ENCODE peak calls at places on chromosomes 12 and 14, in seven cellular contexts. U, H, L, K, X, G and Z are unnamed samples.

GRCh38 chr14:88168498-88169165 is 154.4 kb downstream of the KCNK10 start:
- DNase-seq in X (no peak), L (peak), H (no peak), U (peak), K (peak), G (no peak), Z (peak)

GRCh38 chr14:39581474-39581873 is 149.2 kb upstream of the FBXO33 start:
- DNase-seq in H (no peak), U (no peak), L (peak), G (no peak), X (no peak), K (peak), Z (no peak)

GRCh38 chr14:32414808-32415255 is 85.7 kb downstream of the AKAP6 start:
- DNase-seq in G (no peak), K (peak), L (peak), H (no peak), U (no peak), X (no peak), Z (no peak)

GRCh38 chr14:80164991-80165390 is 46.3 kb downstream of the DIO2 start:
- DNase-seq in H (peak), K (peak), G (no peak), L (no peak), X (no peak), U (no peak), Z (peak)

GRCh38 chr12:38282886-38283285 is 33.7 kb upstream of the ALG10B start:
- DNase-seq in H (no peak), G (no peak), K (no peak), L (no peak), U (no peak), X (no peak), Z (no peak)

GRCh38 chr14:87065366-87065765 is 927.6 kb downstream of the GALC start:
- DNase-seq in L (no peak), U (no peak), X (no peak), H (no peak), K (no peak), G (no peak), Z (no peak)

GRCh38 chr12:6215120-6215807 is 15.1 kb downstream of the CD9 start:
- DNase-seq in G (no peak), U (no peak), K (no peak), L (no peak), H (no peak), X (no peak), Z (peak)

GRCh38 chr12:49976547-49976946 is 3.8 kb downstream of the AQP6 start:
- DNase-seq in G (peak), X (no peak), H (no peak), K (no peak), L (no peak), U (no peak), Z (no peak)

GRCh38 chr14:91048676-91049075 is 11.8 kb downstream of the RPS6KA5 start:
- DNase-seq in X (no peak), U (no peak), G (no peak), L (no peak), H (no peak), K (no peak), Z (no peak)

GRCh38 chr12:12585115-12585862 is 22.6 kb upstream of the DUSP16 start:
- DNase-seq in X (no peak), G (no peak), L (peak), H (no peak), U (no peak), K (peak), Z (peak)

GRCh38 chr12:108793756-108794441 is 62.6 kb upstream of the CORO1C start:
- DNase-seq in G (peak), X (no peak), U (peak), L (peak), K (peak), H (no peak), Z (peak)

GRCh38 chr12:58310828-58311273 is 369.5 kb downstream of the ATP23 start:
- DNase-seq in K (peak), X (peak), U (no peak), G (no peak), H (peak), L (peak), Z (no peak)

GRCh38 chr14:64763801-64764511 is 59.7 kb downstream of the PLEKHG3 start:
- DNase-seq in G (no peak), K (peak), X (peak), U (no peak), H (no peak), L (peak), Z (no peak)
- TF ChIP-seq CTCF in G (no peak), K (no peak), X (no peak), U (no peak), H (peak), L (peak), Z (no peak)

GRCh38 chr12:131693149-131693548 is 17.7 kb upstream of the SFSWAP start:
- DNase-seq in G (no peak), X (no peak), L (no peak), K (no peak), U (no peak), H (no peak), Z (no peak)
- TF ChIP-seq CTCF in G (no peak), X (no peak), L (no peak), K (no peak), U (no peak), H (no peak), Z (no peak)

GRCh38 chr12:67411562-67411961 is 142.4 kb downstream of the CAND1 start:
- DNase-seq in G (no peak), H (no peak), X (no peak), L (no peak), K (no peak), U (no peak), Z (no peak)

GRCh38 chr12:67414011-67414715 is 145.0 kb downstream of the CAND1 start:
- DNase-seq in L (no peak), X (no peak), G (no peak), K (no peak), U (no peak), H (no peak), Z (no peak)

GRCh38 chr12:67419810-67420209 is 150.7 kb downstream of the CAND1 start:
- DNase-seq in X (no peak), K (no peak), L (no peak), H (no peak), U (no peak), G (no peak), Z (no peak)

GRCh38 chr12:67413577-67413976 is 144.4 kb downstream of the CAND1 start:
- DNase-seq in U (no peak), H (no peak), L (no peak), X (no peak), K (no peak), G (no peak), Z (no peak)

GRCh38 chr12:67415473-67415872 is 146.3 kb downstream of the CAND1 start:
- DNase-seq in L (peak), H (no peak), K (peak), G (no peak), U (peak), X (peak), Z (peak)
- TF ChIP-seq CTCF in L (peak), H (peak), K (peak), G (peak), U (peak), X (peak), Z (peak)

GRCh38 chr14:66758031-66758613 is 250.2 kb downstream of the GPHN start:
- DNase-seq in X (no peak), G (no peak), U (no peak), L (no peak), H (no peak), K (no peak), Z (no peak)
- TF ChIP-seq CTCF in X (peak), G (no peak), U (no peak), L (no peak), H (no peak), K (peak), Z (no peak)

GRCh38 chr14:50010752-50011151 is 105.6 kb downstream of the VCPKMT start:
- DNase-seq in L (no peak), X (no peak), G (no peak), U (no peak), K (no peak), H (no peak), Z (no peak)

GRCh38 chr14:50008562-50009355 is 107.6 kb downstream of the VCPKMT start:
- DNase-seq in U (no peak), H (no peak), G (no peak), X (no peak), K (no peak), L (no peak), Z (no peak)

GRCh38 chr14:50006141-50006540 is 110.2 kb downstream of the VCPKMT start:
- DNase-seq in H (no peak), K (no peak), G (no peak), U (no peak), L (no peak), X (no peak), Z (no peak)

GRCh38 chr14:50003213-50004021 is 110.5 kb downstream of the ARF6 start:
- DNase-seq in L (peak), X (no peak), K (peak), H (no peak), U (peak), G (peak), Z (peak)

GRCh38 chr14:50007123-50007903 is 109.1 kb downstream of the VCPKMT start:
- DNase-seq in U (no peak), L (no peak), H (no peak), X (no peak), G (no peak), K (no peak), Z (no peak)
- TF ChIP-seq CTCF in U (no peak), L (no peak), H (no peak), X (no peak), G (no peak), K (no peak), Z (no peak)

GRCh38 chr12:123633379-123634141 is at the start of the genes EIF2B1 and GTF2H3:
- DNase-seq in G (peak), K (peak), H (peak), X (peak), L (peak), U (peak), Z (peak)
- TF ChIP-seq CTCF in G (no peak), K (no peak), H (no peak), X (no peak), L (no peak), U (no peak), Z (no peak)

DNA sequence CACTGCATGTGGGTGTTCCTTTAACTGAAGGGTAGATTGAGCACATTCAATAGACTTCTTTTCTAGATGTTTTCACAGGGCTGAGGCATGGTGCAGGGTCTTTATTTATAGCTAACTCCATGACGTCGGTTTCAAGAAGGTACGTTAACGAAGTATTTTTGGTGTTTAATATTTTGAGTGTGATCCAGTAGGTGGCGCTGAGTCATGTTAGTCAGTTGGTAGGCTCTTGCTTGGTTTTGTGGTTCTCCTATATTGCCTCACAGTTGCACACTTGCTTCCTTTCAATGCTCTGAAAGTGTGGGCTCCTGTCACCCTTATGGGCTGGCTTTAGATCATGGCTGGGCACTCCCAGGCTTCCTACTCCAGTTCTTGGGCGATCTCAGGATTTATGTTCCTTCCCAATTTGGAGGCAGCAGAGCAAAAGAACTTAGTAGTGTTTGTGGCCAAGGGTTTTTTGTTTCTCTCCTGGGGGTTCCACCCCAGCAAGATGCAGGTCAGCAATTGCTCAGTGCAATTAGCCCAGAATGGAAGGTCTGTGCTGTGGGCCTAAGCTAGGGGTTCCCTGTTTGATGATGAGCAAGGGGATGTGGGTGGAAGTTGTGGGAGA is 471.6 kb upstream of the FOXG1 start:
- DNase-seq in H (no peak), U (no peak), K (peak), G (no peak), L (peak), X (no peak), Z (no peak)
- TF ChIP-seq CTCF in H (no peak), U (no peak), K (peak), G (peak), L (peak), X (no peak), Z (no peak)

GRCh38 chr12:55746147-55746912 is 3.4 kb downstream of the GDF11 start:
- DNase-seq in L (peak), H (no peak), K (no peak), X (no peak), U (no peak), G (no peak), Z (no peak)
- TF ChIP-seq CTCF in L (no peak), H (no peak), K (no peak), X (no peak), U (no peak), G (no peak), Z (no peak)